ENCODE peak calls at places on chromosomes 3 and 15, in ten cellular contexts. Q is body of pancreas, U is astrocyte, J is esophagus squamous epithelium, H is fibroblast of lung, K is PC-9, W is right atrium auricular region, M is adipocyte, B is stomach, T is colonic mucosa. Z is an unnamed sample.

GRCh38 chr3:189673535-189673934 is 42.3 kb downstream of the TP63 start:
- DNase-seq in Q (no peak), U (no peak), J (no peak), H (no peak), K (no peak), W (no peak), M (no peak), B (no peak), T (no peak), Z (no peak)

GRCh38 chr15:40080104-40080503 is 28.6 kb downstream of the BMF start:
- DNase-seq in Q (no peak), U (no peak), J (no peak), H (no peak), K (no peak), W (no peak), M (no peak), B (no peak), T (no peak), Z (no peak)

GRCh38 chr3:94062513-94063404 is at the start of the genes DHFR2 and NSUN3:
- DNase-seq in Q (peak; percentile 94), U (peak; percentile 97), J (peak; percentile 75), H (peak; percentile 99), K (peak; percentile 95), W (peak; percentile 96), M (peak; percentile 99), B (peak; percentile 89), T (peak; percentile 93), Z (peak; percentile 96)

GRCh38 chr15:22979699-22980188 is 424 bp downstream of the CYFIP1 start:
- DNase-seq in Q (peak; percentile 45), U (no peak), J (no peak), H (peak; percentile 36), K (peak; percentile 15), W (no peak), M (peak; percentile 69), B (no peak), T (peak; percentile 40), Z (no peak)

GRCh38 chr3:133880886-133881455 is 14.7 kb downstream of the RAB6B start:
- DNase-seq in Q (no peak), U (no peak), J (no peak), H (no peak), K (no peak), W (no peak), M (no peak), B (peak; percentile 15), T (no peak), Z (no peak)

GRCh38 chr3:188416041-188416440 is 262.1 kb downstream of the LPP start:
- DNase-seq in Q (no peak), U (no peak), J (no peak), H (peak; percentile 41), K (no peak), W (no peak), M (peak; percentile 49), B (no peak), T (no peak), Z (no peak)

GRCh38 chr15:88909956-88910831 is 3.0 kb downstream of the MFGE8 start:
- DNase-seq in Q (no peak), U (no peak), J (no peak), H (no peak), K (no peak), W (no peak), M (peak; percentile 63), B (no peak), T (no peak), Z (no peak)

GRCh38 chr3:127829537-127829936 is 7.2 kb upstream of the MGLL start:
- DNase-seq in Q (no peak), U (no peak), J (no peak), H (no peak), K (no peak), W (no peak), M (no peak), B (no peak), T (no peak), Z (no peak)

GRCh38 chr15:85766007-85766831 is 28.5 kb downstream of the KLHL25 start:
- DNase-seq in Q (peak; percentile 39), U (no peak), J (no peak), H (no peak), K (no peak), W (no peak), M (no peak), B (no peak), T (no peak), Z (no peak)

GRCh38 chr3:108222813-108223307 is 636 bp upstream of the IFT57 start:
- DNase-seq in Q (no peak), U (no peak), J (no peak), H (peak; percentile 12), K (no peak), W (no peak), M (peak; percentile 39), B (no peak), T (no peak), Z (no peak)

GRCh38 chr3:119145500-119146167 is at the start of gene TEX55:
- DNase-seq in Q (peak; percentile 36), U (peak; percentile 29), J (no peak), H (peak; percentile 37), K (peak; percentile 35), W (no peak), M (peak; percentile 80), B (no peak), T (peak; percentile 29), Z (peak; percentile 38)

GRCh38 chr3:114364806-114365205 is 71.0 kb downstream of the TIGIT start:
- DNase-seq in Q (no peak), U (no peak), J (no peak), H (no peak), K (no peak), W (no peak), M (no peak), B (no peak), T (no peak), Z (no peak)

GRCh38 chr3:10782011-10782410 is 34.0 kb upstream of the SLC6A11 start:
- DNase-seq in Q (no peak), U (no peak), J (no peak), H (no peak), K (no peak), W (peak; percentile 21), M (no peak), B (no peak), T (no peak), Z (no peak)

GRCh38 chr15:81941479-81941878 is 104.3 kb downstream of the MEX3B start:
- DNase-seq in Q (no peak), U (no peak), J (no peak), H (no peak), K (no peak), W (no peak), M (no peak), B (no peak), T (no peak), Z (no peak)

GRCh38 chr3:141275973-141276372 is 44.3 kb downstream of the PXYLP1 start:
- DNase-seq in Q (no peak), U (no peak), J (no peak), H (no peak), K (peak; percentile 38), W (peak; percentile 16), M (peak; percentile 40), B (no peak), T (no peak), Z (no peak)

GRCh38 chr3:181711325-181712135 is at the start of gene SOX2:
- DNase-seq in Q (peak; percentile 77), U (peak; percentile 84), J (no peak), H (peak; percentile 90), K (peak; percentile 71), W (no peak), M (peak; percentile 77), B (peak; percentile 92), T (peak; percentile 57), Z (peak; percentile 92)

DNA sequence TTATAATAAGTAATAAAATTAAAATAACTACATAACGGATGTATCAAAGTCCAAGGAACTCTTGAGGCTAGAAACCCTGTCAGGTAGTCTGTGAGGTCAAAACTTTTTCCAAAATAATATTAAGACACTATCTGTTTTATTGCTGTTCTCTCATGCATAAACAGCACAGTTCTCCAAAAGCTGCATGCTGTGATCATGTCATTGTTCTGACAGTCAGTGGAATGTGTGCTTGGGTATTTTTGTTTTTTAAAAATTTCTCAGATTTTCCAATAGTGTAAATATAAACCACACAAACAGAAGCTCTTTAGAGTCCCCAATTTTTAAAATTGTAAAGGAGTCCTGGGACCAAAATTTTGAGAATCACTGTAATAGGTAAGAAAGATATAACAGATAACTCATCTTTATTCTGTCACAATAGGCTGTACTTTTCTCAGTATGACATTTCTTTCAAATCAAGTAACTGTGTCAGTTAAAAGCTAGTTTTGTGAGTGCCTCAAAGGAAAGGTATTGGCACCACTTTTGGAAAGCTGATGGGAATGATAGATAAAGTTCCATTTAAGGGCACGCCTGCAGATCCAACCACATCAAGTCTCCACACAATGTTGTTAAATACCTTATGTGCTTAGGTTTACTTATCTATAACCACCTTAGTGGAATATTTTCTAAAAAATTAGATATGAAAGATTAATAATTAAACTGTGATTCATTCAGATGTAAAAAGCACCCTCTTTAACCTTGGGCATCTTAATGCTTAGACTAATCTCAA is 49.3 kb downstream of the CEP152 start:
- DNase-seq in Q (no peak), U (no peak), J (no peak), H (no peak), K (no peak), W (no peak), M (no peak), B (no peak), T (no peak), Z (no peak)
- H3K36me3 ChIP-seq in Q (no peaks in the 10 kb centered on the region), U (no peaks in the 10 kb centered on the region), J (peaks cover 30% of the 10 kb centered on the region), H (peaks cover 1% of the 10 kb centered on the region), K (no peaks in the 10 kb centered on the region), W (no peaks in the 10 kb centered on the region), M (no peaks in the 10 kb centered on the region), B (peaks cover 18% of the 10 kb centered on the region), T (no peaks in the 10 kb centered on the region), Z (peaks cover 60% of the 10 kb centered on the region)

GRCh38 chr3:81378552-81379288 is 382.7 kb downstream of the GBE1 start:
- DNase-seq in Q (no peak), U (no peak), J (no peak), H (no peak), K (no peak), W (no peak), M (no peak), B (no peak), T (no peak), Z (no peak)
- H3K4me1 ChIP-seq in Q (no peaks in the 10 kb centered on the region), U (no peaks in the 10 kb centered on the region), J (no peaks in the 10 kb centered on the region), H (no peaks in the 10 kb centered on the region), K (no peaks in the 10 kb centered on the region), W (no peaks in the 10 kb centered on the region), M (no peaks in the 10 kb centered on the region), B (no peaks in the 10 kb centered on the region), T (no peaks in the 10 kb centered on the region), Z (no peaks in the 10 kb centered on the region)

GRCh38 chr3:195549931-195550519 is 6.9 kb upstream of the PPP1R2 start:
- DNase-seq in Q (no peak), U (no peak), J (no peak), H (no peak), K (no peak), W (no peak), M (no peak), B (no peak), T (peak; percentile 59), Z (no peak)
- H3K4me3 ChIP-seq in Q (no peak overlapping the region), U (no peak overlapping the region), J (peak overlapping the region; percentile 15), H (no peak overlapping the region), K (no peak overlapping the region), W (no peak overlapping the region), M (no peak overlapping the region), B (no peak overlapping the region), T (no peak overlapping the region), Z (no peak overlapping the region)

DNA sequence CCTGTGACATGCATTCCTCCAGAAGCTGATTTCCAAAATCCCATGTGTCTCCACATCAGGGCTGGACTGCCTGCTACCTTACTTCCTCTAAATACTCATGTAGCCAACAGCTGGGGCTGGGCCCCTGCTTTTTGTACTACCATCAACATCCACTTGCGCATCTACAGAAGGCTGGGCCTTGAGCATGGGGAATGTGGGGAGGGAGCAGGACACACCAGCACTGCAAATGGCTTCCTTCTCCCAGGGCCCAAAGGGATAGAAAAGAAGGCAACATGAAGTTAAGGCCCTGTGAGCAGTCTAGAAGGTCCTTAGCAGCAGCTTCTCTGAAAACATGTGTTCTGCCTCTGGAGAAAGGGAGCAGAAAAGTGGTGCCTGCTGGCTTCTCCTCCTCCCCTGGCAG is 27.2 kb downstream of the MKRN2 start:
- DNase-seq in Q (no peak), U (no peak), J (no peak), H (no peak), K (no peak), W (no peak), M (no peak), B (no peak), T (no peak), Z (no peak)
- H3K36me3 ChIP-seq in Q (peaks cover 41% of the 10 kb centered on the region), U (peaks cover 72% of the 10 kb centered on the region), J (peaks cover 100% of the 10 kb centered on the region), H (peaks cover 32% of the 10 kb centered on the region), K (peaks cover 53% of the 10 kb centered on the region), W (peaks cover 91% of the 10 kb centered on the region), M (peaks cover 95% of the 10 kb centered on the region), B (peaks cover 100% of the 10 kb centered on the region), T (peaks cover 18% of the 10 kb centered on the region), Z (peaks cover 44% of the 10 kb centered on the region)

Z was measured in BE2C.